ENCODE peak calls at places on chromosomes 6 and 20, in eight cellular contexts. J is cerebellar cortex, E is H7, G is spleen, D is hippocampal formation, K is hepatic stellate cell, N is AG10803, Y is left ventricle myocardium superior. F is an unnamed sample.

GRCh38 chr20:41052742-41053419 is 24.3 kb downstream of the TOP1 start:
- DNase-seq in D (no peak), E (no peak), J (no peak), K (no peak), Y (no peak), N (peak), G (no peak), F (no peak)

GRCh38 chr6:82216549-82216948 is 31.0 kb downstream of the IBTK start:
- DNase-seq in G (no peak), Y (no peak), J (no peak), E (no peak), K (no peak), N (no peak), D (no peak), F (no peak)

GRCh38 chr6:143000771-143001170 is 55.8 kb upstream of the HIVEP2 start:
- DNase-seq in E (no peak), D (peak), K (no peak), G (no peak), Y (no peak), J (no peak), N (no peak), F (peak)

GRCh38 chr6:33313105-33313708 is 671 bp downstream of the TAPBP start:
- DNase-seq in N (no peak), D (no peak), J (peak), K (peak), E (peak), Y (peak), G (peak), F (peak)

GRCh38 chr6:137013738-137014602 is 30.8 kb downstream of the IL20RA start:
- DNase-seq in K (peak), J (peak), D (no peak), G (no peak), Y (no peak), N (peak), E (peak), F (no peak)

GRCh38 chr6:142088858-142089216 is 43.9 kb upstream of the GJE1 start:
- DNase-seq in N (peak), K (peak), Y (no peak), D (no peak), G (no peak), E (peak), J (no peak), F (no peak)

GRCh38 chr6:138410048-138410735 is 6.2 kb downstream of the HEBP2 start:
- DNase-seq in D (no peak), J (no peak), G (no peak), E (no peak), N (peak), Y (no peak), K (no peak), F (no peak)

GRCh38 chr6:113364781-113365545 is 492.2 kb upstream of the MARCKS start:
- DNase-seq in D (no peak), G (no peak), Y (no peak), J (no peak), K (no peak), E (no peak), N (peak), F (no peak)

GRCh38 chr20:10419550-10420133 is 14.4 kb downstream of the MKKS start:
- DNase-seq in K (no peak), J (no peak), N (no peak), E (no peak), D (no peak), Y (no peak), G (no peak), F (no peak)

GRCh38 chr20:2745060-2745910 is 52.7 kb downstream of the EBF4 start:
- DNase-seq in G (peak), K (no peak), E (peak), Y (no peak), J (no peak), N (no peak), D (no peak), F (no peak)

GRCh38 chr20:58892932-58893224 is 40.4 kb downstream of the GNAS start:
- DNase-seq in K (no peak), N (no peak), D (no peak), J (no peak), G (no peak), Y (no peak), E (no peak), F (no peak)

GRCh38 chr6:43283905-43284304 is 14.2 kb upstream of the SLC22A7 start:
- DNase-seq in J (no peak), K (no peak), G (no peak), N (no peak), D (no peak), E (peak), Y (peak), F (no peak)

GRCh38 chr20:58179432-58180099 is 48.9 kb downstream of the ANKRD60 start:
- DNase-seq in K (peak), N (peak), Y (peak), J (peak), D (no peak), E (peak), G (peak), F (no peak)

GRCh38 chr20:36808317-36809257 is 35.0 kb upstream of the DSN1 start:
- DNase-seq in Y (peak), J (no peak), D (no peak), K (peak), E (peak), N (peak), G (peak), F (no peak)